ENCODE peak calls at places on chromosomes 16 and 17, in four cellular contexts. R, K, B and X are unnamed samples.

GRCh38 chr16:18958621-18959578 is 24.8 kb upstream of the TMC7 start:
- DNase-seq in R (no peak), K (no peak), B (no peak), X (no peak)

GRCh38 chr16:89009343-89010209 is 32.6 kb upstream of the CBFA2T3 start:
- DNase-seq in R (no peak), K (no peak), B (no peak), X (no peak)

GRCh38 chr17:8506145-8506544 is 70.5 kb downstream of the NDEL1 start:
- DNase-seq in R (no peak), K (no peak), B (no peak), X (no peak)

GRCh38 chr16:6827272-6827671 is 505.4 kb upstream of the RBFOX1 start:
- DNase-seq in R (no peak), K (no peak), B (no peak), X (no peak)

GRCh38 chr16:30166202-30166902 is 17.1 kb upstream of the CORO1A start:
- DNase-seq in R (no peak), K (peak), B (no peak), X (no peak)

GRCh38 chr16:86195863-86196630 is 297.1 kb downstream of the IRF8 start:
- DNase-seq in R (peak), K (no peak), B (no peak), X (no peak)

GRCh38 chr17:71378741-71379140 is 742.1 kb upstream of the SOX9 start:
- DNase-seq in R (no peak), K (no peak), B (no peak), X (no peak)

GRCh38 chr16:83933885-83934683 is 19.0 kb upstream of the OSGIN1 start:
- DNase-seq in R (no peak), K (no peak), B (no peak), X (no peak)

GRCh38 chr16:22161999-22162657 is at the start of gene SDR42E2:
- DNase-seq in R (peak), K (no peak), B (no peak), X (no peak)

GRCh38 chr17:79002796-79003593 is 6.6 kb downstream of the CANT1 start:
- DNase-seq in R (no peak), K (no peak), B (no peak), X (peak)

GRCh38 chr16:19588661-19589060 is 33.2 kb downstream of the VPS35L start:
- DNase-seq in R (no peak), K (no peak), B (no peak), X (no peak)

GRCh38 chr17:82907797-82908261 is 68.0 kb upstream of the ZNF750 start:
- DNase-seq in R (no peak), K (no peak), B (no peak), X (no peak)

GRCh38 chr16:57690782-57691471 is 3.7 kb upstream of the DRC7 start:
- DNase-seq in R (no peak), K (no peak), B (no peak), X (no peak)
- TF ChIP-seq EP300 in R (no peak), K (no peak), B (no peak), X (no peak)

GRCh38 chr17:33966410-33967063 is 288.5 kb upstream of the CCL2 start:
- DNase-seq in R (no peak), K (no peak), B (no peak), X (no peak)

GRCh38 chr17:33968350-33969044 is 286.6 kb upstream of the CCL2 start:
- DNase-seq in R (no peak), K (peak), B (peak), X (no peak)

GRCh38 chr17:33964344-33964979 is 290.6 kb upstream of the CCL2 start:
- DNase-seq in R (no peak), K (peak), B (peak), X (no peak)

GRCh38 chr17:33970271-33970670 is 284.8 kb upstream of the CCL2 start:
- DNase-seq in R (no peak), K (no peak), B (no peak), X (no peak)

GRCh38 chr17:33967608-33968349 is 287.3 kb upstream of the CCL2 start:
- DNase-seq in R (no peak), K (no peak), B (no peak), X (no peak)
- TF ChIP-seq EP300 in R (no peak), K (no peak), B (no peak), X (no peak)

DNA sequence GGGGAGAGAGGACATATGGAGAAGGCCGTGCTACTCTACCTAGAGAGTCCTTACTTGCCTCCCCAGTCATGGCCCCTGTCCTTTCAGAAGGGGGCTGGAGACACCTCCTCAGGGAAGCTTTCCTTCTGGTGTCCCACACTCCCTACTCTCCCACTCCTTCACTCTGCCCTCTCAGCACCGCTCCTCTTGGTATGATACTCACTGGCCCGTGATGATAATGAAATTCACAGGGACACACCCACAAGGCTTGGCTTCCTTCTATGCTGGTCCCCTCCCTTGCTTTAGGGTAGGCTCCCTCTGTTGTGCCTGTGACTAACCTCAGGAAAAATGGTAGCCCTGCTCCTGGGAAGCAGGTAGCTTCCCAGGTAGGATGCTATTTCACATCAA is 4.2 kb upstream of the DHRS13 start:
- DNase-seq in R (no peak), K (no peak), B (no peak), X (no peak)
- TF ChIP-seq EP300 in R (no peak), K (no peak), B (no peak), X (no peak)

DNA sequence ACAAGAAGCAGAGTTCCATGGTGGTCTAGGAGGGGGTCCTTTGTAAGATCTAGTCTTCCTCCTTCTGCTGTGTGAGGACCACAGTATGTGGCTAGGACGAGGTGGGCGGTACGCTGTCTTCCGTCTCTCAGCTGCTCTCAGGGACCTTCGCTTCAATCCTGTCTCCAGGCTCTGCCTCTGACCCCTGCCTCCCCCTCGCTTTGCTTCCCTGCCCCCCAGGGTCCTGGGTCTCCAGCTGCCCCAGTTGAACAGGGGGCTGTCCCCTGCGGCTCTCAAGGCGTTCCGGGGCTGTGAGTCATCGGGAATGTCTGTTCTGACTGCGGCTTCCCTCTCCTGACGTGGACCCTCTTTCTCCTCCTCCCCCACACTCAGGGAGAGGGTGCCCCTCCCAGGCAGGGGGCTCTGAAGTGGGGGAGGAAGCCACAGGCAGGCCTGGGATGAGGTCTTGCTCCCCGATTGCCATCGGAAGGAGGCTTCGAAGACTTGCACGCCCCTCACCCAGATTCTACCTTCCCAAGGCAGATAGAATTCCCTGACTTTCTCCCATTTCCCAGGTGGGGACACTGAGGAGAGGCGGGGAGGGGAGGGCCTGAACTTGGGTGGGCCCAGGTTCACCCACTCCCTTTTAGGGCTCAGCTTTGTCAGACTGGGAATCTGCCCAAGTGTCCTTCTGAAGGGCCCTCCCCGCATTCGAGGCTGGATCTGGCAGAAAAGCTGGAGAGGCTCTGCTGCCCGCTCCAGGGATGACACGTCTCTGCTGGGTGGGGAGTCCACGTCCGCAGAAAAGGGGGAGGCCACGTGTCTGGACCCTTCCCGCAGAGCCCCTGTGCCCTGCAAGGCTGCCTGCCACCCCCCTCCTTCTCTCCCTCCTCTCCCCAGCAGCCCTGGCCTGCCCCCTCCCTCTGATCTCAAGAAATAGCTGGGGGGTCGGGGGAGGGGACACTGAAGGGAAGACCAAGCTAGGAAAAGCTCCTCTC is 9.1 kb upstream of the COL1A1 start:
- DNase-seq in R (peak), K (no peak), B (peak), X (peak)
- TF ChIP-seq EP300 in R (no peak), K (no peak), B (peak), X (no peak)

GRCh38 chr17:4740025-4740351 is 260 bp upstream of the CXCL16 start:
- DNase-seq in R (no peak), K (no peak), B (no peak), X (no peak)
- TF ChIP-seq EP300 in R (no peak), K (no peak), B (no peak), X (no peak)

GRCh38 chr17:19716108-19717030 is at the start of gene SLC47A2:
- DNase-seq in R (no peak), K (no peak), B (no peak), X (no peak)
- TF ChIP-seq EP300 in R (no peak), K (no peak), B (no peak), X (no peak)

GRCh38 chr17:60388742-60389141 is 3.2 kb downstream of the USP32 start:
- DNase-seq in R (no peak), K (no peak), B (no peak), X (no peak)
- TF ChIP-seq EP300 in R (no peak), K (no peak), B (no peak), X (no peak)

GRCh38 chr16:68343137-68343536 is 32.3 kb downstream of the PRMT7 start:
- DNase-seq in R (no peak), K (no peak), B (no peak), X (no peak)
- TF ChIP-seq EP300 in R (no peak), K (no peak), B (no peak), X (no peak)

DNA sequence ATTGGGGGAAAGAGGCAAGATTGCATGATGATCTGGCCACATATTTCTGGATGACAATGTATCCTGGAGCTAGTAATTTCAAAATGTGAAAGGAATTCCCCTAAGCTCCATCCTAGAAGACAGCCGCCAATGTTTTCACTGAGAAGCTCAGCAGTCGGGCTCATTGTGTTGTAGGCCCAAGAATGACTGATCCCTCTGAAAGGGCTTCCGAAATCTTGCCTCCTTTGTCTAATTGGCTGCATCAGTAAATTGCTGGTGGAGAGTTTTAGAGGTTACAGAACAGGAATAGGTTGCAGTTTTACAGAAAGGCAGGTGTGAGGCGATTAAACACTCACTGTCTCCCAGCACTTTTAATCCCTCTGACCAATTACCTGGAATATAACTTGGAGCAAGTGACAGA is 464.1 kb upstream of the SALL1 start:
- DNase-seq in R (no peak), K (no peak), B (no peak), X (no peak)
- TF ChIP-seq EP300 in R (no peak), K (no peak), B (no peak), X (no peak)

GRCh38 chr17:38749222-38750043 is 1.3 kb upstream of the PCGF2 start:
- DNase-seq in R (no peak), K (no peak), B (peak), X (peak)
- TF ChIP-seq EP300 in R (no peak), K (no peak), B (no peak), X (no peak)